ENCODE peak calls at places on chromosomes 3 and 15, in ten cellular contexts. Y, C, U, E, F, X, I, G, D and A are unnamed samples.

GRCh38 chr3:46717447-46718231 is at the start of gene PRSS50:
- DNase-seq in U (no peak), Y (no peak), F (peak), D (peak), E (no peak), C (peak), I (no peak), G (no peak), X (peak), A (no peak)

GRCh38 chr3:157347577-157348303 is 88.9 kb upstream of the PTX3 start:
- DNase-seq in G (no peak), E (no peak), U (no peak), Y (no peak), I (no peak), F (no peak), D (peak), X (no peak), C (no peak), A (no peak)

GRCh38 chr3:38586546-38587520 is 62.7 kb downstream of the SCN5A start:
- DNase-seq in C (peak), E (no peak), D (no peak), G (no peak), X (peak), U (no peak), F (peak), I (no peak), Y (no peak), A (no peak)

GRCh38 chr3:13346481-13347389 is 73.4 kb downstream of the NUP210 start:
- DNase-seq in C (peak), D (no peak), E (no peak), X (peak), U (no peak), I (peak), G (no peak), F (no peak), Y (no peak), A (no peak)

GRCh38 chr3:128009952-128010846 is 42.0 kb upstream of the SEC61A1 start:
- DNase-seq in G (no peak), C (no peak), Y (peak), U (no peak), I (no peak), X (no peak), D (peak), E (no peak), F (no peak), A (no peak)

GRCh38 chr15:74392402-74392876 is 25.0 kb upstream of the CYP11A1 start:
- DNase-seq in C (no peak), F (no peak), U (no peak), Y (no peak), G (no peak), I (no peak), X (no peak), E (no peak), D (no peak), A (no peak)

GRCh38 chr15:25508369-25509002 is 69.7 kb upstream of the UBE3A start:
- DNase-seq in C (no peak), G (no peak), F (no peak), X (no peak), Y (peak), I (no peak), U (peak), E (no peak), D (peak), A (peak)

GRCh38 chr15:85473455-85473854 is 93.1 kb downstream of the AKAP13 start:
- DNase-seq in F (no peak), C (no peak), U (no peak), D (peak), Y (peak), E (no peak), X (no peak), G (no peak), I (no peak), A (no peak)

GRCh38 chr3:138479355-138479964 is 45.0 kb downstream of the ESYT3 start:
- DNase-seq in F (no peak), D (peak), G (no peak), U (no peak), X (no peak), Y (peak), I (no peak), E (peak), C (no peak), A (peak)

GRCh38 chr3:108471346-108471935 is 39.0 kb downstream of the MYH15 start:
- DNase-seq in D (peak), C (no peak), E (no peak), X (no peak), G (no peak), F (no peak), Y (peak), U (no peak), I (no peak), A (no peak)

GRCh38 chr3:38255627-38256026 is 10.0 kb upstream of the SLC22A13 start:
- DNase-seq in X (no peak), I (no peak), G (no peak), Y (no peak), D (no peak), U (no peak), F (no peak), C (no peak), E (no peak), A (no peak)

GRCh38 chr15:40633178-40633577 is 39.1 kb downstream of the KNL1 start:
- DNase-seq in F (no peak), Y (peak), U (peak), C (no peak), I (no peak), D (peak), E (peak), G (no peak), X (no peak), A (no peak)

GRCh38 chr15:41876689-41877088 is 17.2 kb downstream of the SPTBN5 start:
- DNase-seq in E (no peak), G (no peak), U (no peak), C (no peak), Y (no peak), X (peak), D (no peak), F (no peak), I (no peak), A (no peak)

GRCh38 chr3:113927556-113927955 is 20.3 kb upstream of the ZDHHC23 start:
- DNase-seq in U (no peak), I (no peak), D (no peak), Y (no peak), X (peak), C (no peak), G (no peak), E (no peak), F (no peak), A (no peak)

GRCh38 chr3:113132571-113132996 is 78.8 kb upstream of the BOC start:
- DNase-seq in X (no peak), E (peak), D (peak), C (no peak), G (no peak), F (no peak), I (no peak), U (no peak), Y (no peak), A (no peak)

GRCh38 chr3:177778633-177779032 is 581.4 kb upstream of the TBL1XR1 start:
- DNase-seq in Y (no peak), I (no peak), U (no peak), E (no peak), C (no peak), F (no peak), D (no peak), G (no peak), X (no peak), A (no peak)

GRCh38 chr15:96344120-96344705 is 13.7 kb downstream of the NR2F2 start:
- DNase-seq in G (no peak), Y (peak), U (no peak), I (no peak), E (no peak), D (no peak), X (no peak), F (peak), C (no peak), A (no peak)

GRCh38 chr3:120071259-120071658 is 23.0 kb downstream of the GSK3B start:
- DNase-seq in E (no peak), I (no peak), U (no peak), Y (no peak), F (no peak), C (no peak), D (no peak), X (no peak), G (no peak), A (no peak)

GRCh38 chr3:120067090-120067489 is 27.2 kb downstream of the GSK3B start:
- DNase-seq in G (no peak), C (no peak), U (no peak), E (no peak), D (no peak), X (no peak), F (no peak), Y (no peak), I (no peak), A (no peak)

GRCh38 chr3:120070263-120070981 is 23.8 kb downstream of the GSK3B start:
- DNase-seq in D (no peak), X (no peak), E (no peak), U (no peak), G (no peak), I (no peak), C (no peak), Y (no peak), F (no peak), A (no peak)

GRCh38 chr3:120077726-120078125 is 16.5 kb downstream of the GSK3B start:
- DNase-seq in U (no peak), C (no peak), E (no peak), G (no peak), X (no peak), D (no peak), F (no peak), Y (no peak), I (no peak), A (no peak)

DNA sequence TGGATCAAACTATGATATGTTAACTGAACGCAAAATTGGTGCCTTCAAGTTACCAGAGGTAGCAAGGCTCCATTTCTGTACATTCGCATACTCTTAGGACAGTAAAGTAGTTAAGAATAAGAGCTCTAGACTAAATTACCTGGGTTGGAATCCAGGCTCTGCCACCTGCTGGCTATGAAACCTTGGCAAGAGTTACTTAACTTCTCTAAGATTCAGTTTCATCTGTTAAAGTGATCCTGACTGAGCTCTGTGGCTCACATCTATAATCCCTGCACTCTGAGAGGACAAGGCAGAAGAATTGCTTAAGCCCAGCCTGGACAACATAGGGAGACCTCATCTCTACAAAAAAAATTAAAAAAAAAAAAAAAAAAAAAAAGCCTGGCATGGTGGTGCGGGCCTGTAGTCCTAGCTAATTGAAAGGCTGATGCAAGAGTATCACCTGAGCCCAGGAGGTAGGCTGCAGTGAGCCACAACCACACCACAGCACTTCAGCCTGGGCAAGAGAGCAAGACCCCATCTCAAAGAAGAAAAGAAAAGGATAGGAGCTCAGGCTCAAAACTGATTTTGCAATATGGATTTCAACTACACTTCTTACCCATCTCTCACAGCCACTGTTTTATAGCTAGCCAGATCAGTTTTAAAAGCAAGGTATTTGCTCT is 21.3 kb downstream of the GSK3B start:
- DNase-seq in G (no peak), F (no peak), I (no peak), C (no peak), E (no peak), Y (no peak), X (no peak), U (no peak), D (no peak), A (no peak)
- TF ChIP-seq CTCF in G (no peak), F (no peak), I (peak), C (peak), E (no peak), Y (no peak), X (no peak), U (no peak), D (no peak), A (no peak)

DNA sequence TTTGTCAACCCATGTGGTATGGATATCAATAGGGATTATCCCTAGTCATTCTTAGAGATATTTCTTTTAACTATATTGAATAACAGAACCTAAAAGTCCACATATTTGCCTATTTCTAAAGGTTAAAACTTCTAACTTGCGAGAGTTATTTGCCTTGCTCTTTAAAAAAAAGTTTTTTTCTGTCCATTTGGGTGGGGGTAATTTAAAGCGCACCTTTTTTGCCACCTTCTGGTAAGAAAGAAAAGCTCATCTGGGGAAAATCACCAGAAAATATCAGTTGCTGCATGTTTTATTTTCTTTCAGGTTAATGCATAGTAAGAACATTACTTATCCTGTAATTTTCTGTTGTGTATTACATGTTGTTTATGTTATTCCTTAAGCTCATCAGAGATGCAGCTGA is 242.0 kb upstream of the GOLGA6L4 start:
- DNase-seq in G (no peak), C (no peak), U (no peak), D (peak), F (no peak), E (no peak), I (no peak), Y (peak), X (no peak), A (no peak)
- TF ChIP-seq CTCF in G (no peak), C (no peak), U (peak), D (peak), F (no peak), E (no peak), I (no peak), Y (peak), X (no peak), A (peak)

GRCh38 chr3:116446037-116446436 is 750 bp upstream of the LSAMP start:
- DNase-seq in G (no peak), C (no peak), Y (no peak), E (no peak), D (no peak), F (no peak), I (no peak), X (no peak), U (no peak), A (no peak)
- TF ChIP-seq CTCF in G (no peak), C (no peak), Y (no peak), E (no peak), D (no peak), F (no peak), I (no peak), X (no peak), U (no peak), A (no peak)

GRCh38 chr15:37793851-37794250 is 140.6 kb upstream of the TMCO5A start:
- DNase-seq in E (no peak), C (no peak), Y (peak), G (no peak), U (no peak), I (no peak), F (no peak), D (no peak), X (no peak), A (no peak)
- TF ChIP-seq CTCF in E (peak), C (no peak), Y (peak), G (no peak), U (peak), I (no peak), F (no peak), D (no peak), X (no peak), A (no peak)